ENCODE peak calls at places on chromosomes 7 and 10, in seven cellular contexts. N, G, P, V, C, W and I are unnamed samples.

GRCh38 chr10:114272696-114273095 is 33.6 kb downstream of the VWA2 start:
- DNase-seq in N (no peak), G (no peak), P (no peak), V (no peak), C (no peak), W (no peak), I (peak; percentile 56)

GRCh38 chr7:127838816-127839415 is 186.9 kb downstream of the SND1 start:
- DNase-seq in N (no peak), G (peak; percentile 87), P (no peak), V (no peak), C (no peak), W (no peak), I (no peak)

GRCh38 chr10:1212571-1213141 is 156.5 kb downstream of the WDR37 start:
- DNase-seq in N (no peak), G (no peak), P (no peak), V (no peak), C (no peak), W (no peak), I (peak; percentile 51)

GRCh38 chr10:68897336-68897741 is 3.8 kb upstream of the DDX50 start:
- DNase-seq in N (no peak), G (peak; percentile 64), P (peak; percentile 59), V (peak; percentile 53), C (no peak), W (peak; percentile 43), I (no peak)

GRCh38 chr10:87700031-87700796 is 40.5 kb downstream of the PAPSS2 start:
- DNase-seq in N (no peak), G (no peak), P (peak; percentile 38), V (no peak), C (no peak), W (no peak), I (no peak)

GRCh38 chr7:133755922-133756321 is 371.2 kb upstream of the LRGUK start:
- DNase-seq in N (no peak), G (no peak), P (no peak), V (no peak), C (no peak), W (no peak), I (no peak)

GRCh38 chr10:123862421-123863188 is 29.0 kb downstream of the CPXM2 start:
- DNase-seq in N (no peak), G (no peak), P (no peak), V (no peak), C (no peak), W (no peak), I (no peak)

GRCh38 chr10:53102424-53102823 is 329.8 kb upstream of the MBL2 start:
- DNase-seq in N (no peak), G (no peak), P (no peak), V (no peak), C (no peak), W (no peak), I (no peak)

GRCh38 chr7:101944611-101945010 is 127.2 kb downstream of the CUX1 start:
- DNase-seq in N (no peak), G (no peak), P (no peak), V (no peak), C (no peak), W (no peak), I (no peak)

GRCh38 chr10:74189999-74190421 is 39.0 kb downstream of the ADK start:
- DNase-seq in N (no peak), G (peak; percentile 32), P (no peak), V (peak; percentile 21), C (peak; percentile 33), W (no peak), I (no peak)
- H3K4me3 ChIP-seq in N (peak overlapping the region; percentile 19), G (no peak overlapping the region), P (no peak overlapping the region), V (no peak overlapping the region), C (no peak overlapping the region), W (no peak overlapping the region), I (no peak overlapping the region)

DNA sequence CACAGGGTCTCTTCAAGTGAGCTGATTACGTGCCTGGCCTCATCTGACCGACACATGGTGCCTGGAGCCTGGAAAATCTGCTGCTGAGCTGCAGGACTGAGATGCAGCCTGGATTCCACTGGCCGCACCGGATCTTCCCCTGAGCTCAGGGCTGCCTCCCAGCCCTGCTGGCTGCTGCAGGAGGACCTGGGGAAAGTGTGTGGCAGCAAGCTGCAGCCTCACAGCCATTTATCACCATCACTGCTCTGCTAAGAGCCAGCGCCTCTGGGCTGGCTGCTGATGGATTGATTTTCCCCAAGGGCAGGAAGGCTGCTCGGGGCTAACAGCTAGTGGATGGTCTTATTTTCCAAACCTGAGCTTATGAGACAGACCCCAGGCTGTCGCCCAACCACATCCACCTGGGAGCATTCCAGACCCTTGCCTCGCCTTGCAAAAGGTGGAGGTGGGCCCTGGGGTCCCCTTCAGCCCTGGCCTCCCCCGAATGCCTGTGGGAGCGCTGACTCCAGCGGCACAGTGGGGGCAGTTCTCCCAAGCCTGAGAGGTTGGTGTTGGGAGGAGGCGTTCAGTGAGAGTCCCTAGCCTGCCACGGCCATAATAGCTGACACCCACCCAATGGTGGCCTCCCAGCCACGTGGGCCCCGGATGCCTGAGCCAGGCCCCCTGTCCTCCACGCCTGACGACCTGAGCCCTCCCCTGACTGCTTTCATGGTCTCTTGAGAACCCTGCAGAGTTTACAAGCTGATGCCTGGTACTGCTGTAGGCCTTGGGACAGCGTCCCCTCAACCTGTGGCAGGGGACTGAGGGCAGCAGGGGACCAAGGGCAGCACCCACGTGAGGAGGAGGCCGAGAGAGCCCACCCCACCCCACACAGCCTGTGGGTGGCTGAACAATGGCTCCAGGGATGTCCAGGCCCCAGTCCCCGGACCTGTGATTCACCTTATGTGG is 38.2 kb downstream of the STK32C start:
- DNase-seq in N (no peak), G (no peak), P (no peak), V (no peak), C (no peak), W (no peak), I (peak; percentile 34)
- TF ChIP-seq POLR2A in N (no peak), G (no peak), P (no peak), V (no peak), C (no peak), W (no peak), I (no peak)

GRCh38 chr7:34058791-34059550 is 153.6 kb downstream of the BMPER start:
- DNase-seq in N (peak; percentile 44), G (no peak), P (no peak), V (no peak), C (no peak), W (peak; percentile 32), I (no peak)
- H3K4me1 ChIP-seq in N (no peaks in the 10 kb centered on the region), G (no peaks in the 10 kb centered on the region), P (no peaks in the 10 kb centered on the region), V (no peaks in the 10 kb centered on the region), C (no peaks in the 10 kb centered on the region), W (no peaks in the 10 kb centered on the region), I (no peaks in the 10 kb centered on the region)

DNA sequence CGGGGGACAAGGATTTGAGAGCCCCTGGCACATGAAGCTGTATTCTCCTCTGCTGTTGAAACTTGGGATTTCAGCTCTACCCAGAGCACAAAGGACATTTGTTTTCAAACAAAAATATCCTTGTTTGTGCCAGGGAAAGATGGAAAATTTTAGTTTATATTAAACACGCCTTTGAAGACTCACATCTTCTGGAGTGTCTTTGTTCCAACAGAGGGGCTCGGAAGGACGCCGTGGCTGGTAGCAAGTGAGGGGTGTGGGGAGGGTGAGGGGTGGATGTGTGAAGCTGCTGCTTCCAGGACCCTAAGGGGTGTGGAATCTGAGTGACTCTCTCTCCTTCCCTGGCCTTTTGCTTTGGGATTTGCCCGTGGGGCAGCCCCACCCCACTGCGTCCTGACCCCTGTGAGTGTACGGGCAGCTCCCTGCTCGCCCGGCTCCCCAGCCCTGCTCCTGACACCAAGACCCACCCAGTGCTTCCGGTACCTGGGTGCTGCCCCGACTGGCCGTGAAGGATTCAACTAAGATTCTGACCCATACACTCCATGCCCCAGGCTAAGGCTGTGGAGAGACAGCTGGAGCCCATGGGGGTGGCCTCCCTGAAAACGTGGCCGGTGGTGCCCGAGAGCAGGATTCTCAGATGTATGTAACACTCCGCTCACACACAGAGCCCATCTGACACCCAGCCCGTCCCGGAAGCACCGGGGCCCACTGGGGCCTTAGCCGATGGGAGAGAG is 59.6 kb downstream of the ZRANB1 start:
- DNase-seq in N (no peak), G (no peak), P (peak; percentile 31), V (peak; percentile 5), C (no peak), W (peak; percentile 25), I (peak; percentile 54)
- H3K4me3 ChIP-seq in N (no peak overlapping the region), G (no peak overlapping the region), P (no peak overlapping the region), V (no peak overlapping the region), C (no peak overlapping the region), W (no peak overlapping the region), I (no peak overlapping the region)

DNA sequence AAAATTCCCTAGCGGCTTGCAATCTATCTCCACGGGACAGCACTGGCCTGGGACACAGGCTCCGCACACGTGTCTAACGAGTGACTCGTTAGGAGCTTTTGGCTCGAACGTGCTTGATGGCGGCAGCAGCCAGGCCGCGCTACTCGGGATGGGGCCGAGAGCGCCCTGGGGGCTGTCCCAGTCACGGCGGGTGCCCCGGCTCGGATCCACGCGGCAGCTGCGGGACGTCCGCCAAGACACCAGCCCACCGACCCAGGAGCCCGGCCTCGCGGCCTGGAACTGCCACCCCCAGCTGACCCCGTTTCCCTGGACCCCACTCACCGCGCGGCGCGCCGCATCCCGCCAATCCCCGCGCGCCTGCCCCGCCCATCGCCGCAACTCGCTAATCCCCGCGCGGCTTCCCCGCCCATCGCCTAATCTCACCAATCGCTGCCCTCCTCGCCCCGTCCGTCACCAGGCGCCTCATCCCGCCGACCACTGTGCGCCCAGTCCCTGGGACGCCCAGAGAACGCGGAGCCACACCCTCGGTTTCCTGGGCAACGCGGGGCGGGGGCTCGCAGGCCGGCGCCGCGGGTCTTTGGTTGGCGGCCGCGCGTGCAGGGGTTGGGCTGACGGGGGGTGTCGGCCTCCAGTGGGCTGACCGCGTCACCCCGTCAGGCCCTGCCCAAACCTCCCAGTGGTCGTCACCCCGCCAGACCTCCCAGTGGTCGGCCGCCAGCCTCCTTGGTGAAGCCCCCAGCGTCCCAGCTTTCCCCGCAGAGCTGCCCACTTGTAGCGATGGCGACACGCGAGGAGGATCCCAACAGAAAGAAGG is at the start of gene POLD2:
- DNase-seq in N (peak; percentile 96), G (peak; percentile 99), P (peak; percentile 99), V (peak; percentile 98), C (peak; percentile 96), W (peak; percentile 97), I (peak; percentile 99)
- TF ChIP-seq POLR2A in N (peak; percentile 39), G (peak; percentile 84), P (peak; percentile 36), V (peak; percentile 68), C (peak; percentile 18), W (peak; percentile 93), I (no peak)

GRCh38 chr10:97573672-97574071 is 1.1 kb downstream of the ANKRD2 start:
- DNase-seq in N (no peak), G (no peak), P (no peak), V (no peak), C (no peak), W (no peak), I (no peak)
- H3K4me1 ChIP-seq in N (no peaks in the 10 kb centered on the region), G (peaks cover 2% of the 10 kb centered on the region), P (peaks cover 6% of the 10 kb centered on the region), V (no peaks in the 10 kb centered on the region), C (no peaks in the 10 kb centered on the region), W (peaks cover 65% of the 10 kb centered on the region), I (peaks cover 9% of the 10 kb centered on the region)

GRCh38 chr7:95772298-95772770 is at the start of gene DYNC1I1:
- DNase-seq in N (peak; percentile 30), G (peak; percentile 84), P (peak; percentile 76), V (peak; percentile 62), C (peak; percentile 16), W (peak; percentile 33), I (peak; percentile 85)
- H3K4me3 ChIP-seq in N (peak within 1 kb of the TSS; percentile 60), G (peak within 1 kb of the TSS; percentile 42), P (peak within 1 kb of the TSS; percentile 7), V (peak within 1 kb of the TSS; percentile 62), C (peak within 1 kb of the TSS; percentile 45), W (peak within 1 kb of the TSS; percentile 65), I (peak within 1 kb of the TSS; percentile 54)